ENCODE peak calls at places on chromosomes 2 and 18, in nine cellular contexts. One of them, this sample, is unnamed. For H3K4me1, the result is how much of the 10 kb centered on the place peaks cover.

GRCh38 chr2:118371500-118371899 is 283.2 kb downstream of the INSIG2 start:
- DNase-seq in colonic mucosa: no peak
- DNase-seq in left ventricle myocardium inferior: no peak
- DNase-seq in K562: peak
- DNase-seq in mammary epithelial cell: peak
- DNase-seq in right cardiac atrium: no peak
- DNase-seq in neuronal stem cell: peak
- DNase-seq in GM23248: peak
- DNase-seq in thoracic aorta: no peak
- DNase-seq in this sample: peak

GRCh38 chr2:37561615-37562569 is 109.5 kb downstream of the CDC42EP3 start:
- DNase-seq in colonic mucosa: no peak
- DNase-seq in left ventricle myocardium inferior: no peak
- DNase-seq in K562: peak
- DNase-seq in mammary epithelial cell: peak
- DNase-seq in right cardiac atrium: no peak
- DNase-seq in neuronal stem cell: no peak
- DNase-seq in GM23248: peak
- DNase-seq in thoracic aorta: no peak
- DNase-seq in this sample: no peak

GRCh38 chr2:167142554-167142953 is 254.3 kb downstream of the XIRP2 start:
- DNase-seq in colonic mucosa: no peak
- DNase-seq in left ventricle myocardium inferior: no peak
- DNase-seq in K562: no peak
- DNase-seq in mammary epithelial cell: no peak
- DNase-seq in right cardiac atrium: no peak
- DNase-seq in neuronal stem cell: no peak
- DNase-seq in GM23248: no peak
- DNase-seq in thoracic aorta: no peak
- DNase-seq in this sample: no peak

GRCh38 chr2:63071664-63072063 is 21.0 kb downstream of the OTX1 start:
- DNase-seq in colonic mucosa: no peak
- DNase-seq in left ventricle myocardium inferior: no peak
- DNase-seq in K562: no peak
- DNase-seq in mammary epithelial cell: no peak
- DNase-seq in right cardiac atrium: no peak
- DNase-seq in neuronal stem cell: no peak
- DNase-seq in GM23248: no peak
- DNase-seq in thoracic aorta: no peak
- DNase-seq in this sample: no peak

GRCh38 chr2:235896061-235896460 is 272.1 kb downstream of the GBX2 start:
- DNase-seq in colonic mucosa: no peak
- DNase-seq in left ventricle myocardium inferior: no peak
- DNase-seq in K562: no peak
- DNase-seq in mammary epithelial cell: no peak
- DNase-seq in right cardiac atrium: no peak
- DNase-seq in neuronal stem cell: no peak
- DNase-seq in GM23248: no peak
- DNase-seq in thoracic aorta: no peak
- DNase-seq in this sample: no peak

GRCh38 chr2:205273148-205273547 is 409.2 kb upstream of the NRP2 start:
- DNase-seq in colonic mucosa: no peak
- DNase-seq in left ventricle myocardium inferior: no peak
- DNase-seq in K562: no peak
- DNase-seq in mammary epithelial cell: no peak
- DNase-seq in right cardiac atrium: no peak
- DNase-seq in neuronal stem cell: peak
- DNase-seq in GM23248: no peak
- DNase-seq in thoracic aorta: no peak
- DNase-seq in this sample: no peak

GRCh38 chr2:77008925-77009706 is 513.1 kb downstream of the LRRTM4 start:
- DNase-seq in colonic mucosa: no peak
- DNase-seq in left ventricle myocardium inferior: no peak
- DNase-seq in K562: no peak
- DNase-seq in mammary epithelial cell: no peak
- DNase-seq in right cardiac atrium: no peak
- DNase-seq in neuronal stem cell: no peak
- DNase-seq in GM23248: peak
- DNase-seq in thoracic aorta: no peak
- DNase-seq in this sample: no peak

GRCh38 chr2:234773764-234774409 is 177.9 kb upstream of the SH3BP4 start:
- DNase-seq in colonic mucosa: no peak
- DNase-seq in left ventricle myocardium inferior: no peak
- DNase-seq in K562: no peak
- DNase-seq in mammary epithelial cell: no peak
- DNase-seq in right cardiac atrium: no peak
- DNase-seq in neuronal stem cell: no peak
- DNase-seq in GM23248: no peak
- DNase-seq in thoracic aorta: no peak
- DNase-seq in this sample: no peak

GRCh38 chr18:32607816-32608215 is 137.1 kb upstream of the GAREM1 start:
- DNase-seq in colonic mucosa: no peak
- DNase-seq in left ventricle myocardium inferior: no peak
- DNase-seq in K562: no peak
- DNase-seq in mammary epithelial cell: no peak
- DNase-seq in right cardiac atrium: no peak
- DNase-seq in neuronal stem cell: no peak
- DNase-seq in GM23248: no peak
- DNase-seq in thoracic aorta: no peak
- DNase-seq in this sample: no peak

GRCh38 chr18:25350561-25351201 is 1.3 kb downstream of the ZNF521 start:
- DNase-seq in colonic mucosa: peak
- DNase-seq in left ventricle myocardium inferior: peak
- DNase-seq in K562: no peak
- DNase-seq in mammary epithelial cell: peak
- DNase-seq in right cardiac atrium: peak
- DNase-seq in neuronal stem cell: peak
- DNase-seq in GM23248: peak
- DNase-seq in thoracic aorta: no peak
- DNase-seq in this sample: no peak

GRCh38 chr2:49289711-49290110 is 135.4 kb upstream of the FSHR start:
- DNase-seq in colonic mucosa: no peak
- DNase-seq in left ventricle myocardium inferior: no peak
- DNase-seq in K562: no peak
- DNase-seq in mammary epithelial cell: no peak
- DNase-seq in right cardiac atrium: no peak
- DNase-seq in neuronal stem cell: no peak
- DNase-seq in GM23248: no peak
- DNase-seq in thoracic aorta: no peak
- DNase-seq in this sample: no peak

GRCh38 chr2:175690113-175690716 is 311.9 kb downstream of the LNPK start:
- DNase-seq in colonic mucosa: peak
- DNase-seq in left ventricle myocardium inferior: no peak
- DNase-seq in K562: peak
- DNase-seq in mammary epithelial cell: peak
- DNase-seq in right cardiac atrium: no peak
- DNase-seq in neuronal stem cell: peak
- DNase-seq in GM23248: peak
- DNase-seq in thoracic aorta: no peak
- DNase-seq in this sample: peak

GRCh38 chr2:224929512-224929911 is 112.8 kb downstream of the DOCK10 start:
- DNase-seq in colonic mucosa: no peak
- DNase-seq in left ventricle myocardium inferior: no peak
- DNase-seq in K562: no peak
- DNase-seq in mammary epithelial cell: no peak
- DNase-seq in right cardiac atrium: no peak
- DNase-seq in neuronal stem cell: no peak
- DNase-seq in GM23248: no peak
- DNase-seq in thoracic aorta: no peak
- DNase-seq in this sample: no peak
- H3K4me1 ChIP-seq in colonic mucosa: under half
- H3K4me1 ChIP-seq in left ventricle myocardium inferior: under half
- H3K4me1 ChIP-seq in K562: under half
- H3K4me1 ChIP-seq in mammary epithelial cell: under half
- H3K4me1 ChIP-seq in right cardiac atrium: under half
- H3K4me1 ChIP-seq in neuronal stem cell: under half
- H3K4me1 ChIP-seq in GM23248: under half
- H3K4me1 ChIP-seq in thoracic aorta: half or more
- H3K4me1 ChIP-seq in this sample: under half

GRCh38 chr2:191618789-191619185 is 59.1 kb upstream of the NABP1 start:
- DNase-seq in colonic mucosa: no peak
- DNase-seq in left ventricle myocardium inferior: no peak
- DNase-seq in K562: no peak
- DNase-seq in mammary epithelial cell: no peak
- DNase-seq in right cardiac atrium: no peak
- DNase-seq in neuronal stem cell: no peak
- DNase-seq in GM23248: no peak
- DNase-seq in thoracic aorta: no peak
- DNase-seq in this sample: no peak
- H3K27ac ChIP-seq in colonic mucosa: no peak
- H3K27ac ChIP-seq in left ventricle myocardium inferior: no peak
- H3K27ac ChIP-seq in K562: no peak
- H3K27ac ChIP-seq in mammary epithelial cell: no peak
- H3K27ac ChIP-seq in right cardiac atrium: no peak
- H3K27ac ChIP-seq in neuronal stem cell: no peak
- H3K27ac ChIP-seq in GM23248: no peak
- H3K27ac ChIP-seq in thoracic aorta: no peak
- H3K27ac ChIP-seq in this sample: no peak

GRCh38 chr18:57432765-57433400 is 2.3 kb upstream of the ONECUT2 start:
- DNase-seq in colonic mucosa: no peak
- DNase-seq in left ventricle myocardium inferior: no peak
- DNase-seq in K562: no peak
- DNase-seq in mammary epithelial cell: no peak
- DNase-seq in right cardiac atrium: no peak
- DNase-seq in neuronal stem cell: no peak
- DNase-seq in GM23248: no peak
- DNase-seq in thoracic aorta: no peak
- DNase-seq in this sample: no peak
- H3K4me3 ChIP-seq in colonic mucosa: no peak
- H3K4me3 ChIP-seq in left ventricle myocardium inferior: no peak
- H3K4me3 ChIP-seq in K562: no peak
- H3K4me3 ChIP-seq in mammary epithelial cell: no peak
- H3K4me3 ChIP-seq in right cardiac atrium: no peak
- H3K4me3 ChIP-seq in neuronal stem cell: no peak
- H3K4me3 ChIP-seq in GM23248: no peak
- H3K4me3 ChIP-seq in thoracic aorta: no peak
- H3K4me3 ChIP-seq in this sample: no peak

GRCh38 chr2:23500836-23501235 is 115.9 kb downstream of the KLHL29 start:
- DNase-seq in colonic mucosa: no peak
- DNase-seq in left ventricle myocardium inferior: no peak
- DNase-seq in K562: no peak
- DNase-seq in mammary epithelial cell: no peak
- DNase-seq in right cardiac atrium: no peak
- DNase-seq in neuronal stem cell: no peak
- DNase-seq in GM23248: no peak
- DNase-seq in thoracic aorta: no peak
- DNase-seq in this sample: no peak
- H3K4me1 ChIP-seq in colonic mucosa: under half
- H3K4me1 ChIP-seq in left ventricle myocardium inferior: under half
- H3K4me1 ChIP-seq in K562: under half
- H3K4me1 ChIP-seq in mammary epithelial cell: half or more
- H3K4me1 ChIP-seq in right cardiac atrium: under half
- H3K4me1 ChIP-seq in neuronal stem cell: under half
- H3K4me1 ChIP-seq in GM23248: under half
- H3K4me1 ChIP-seq in thoracic aorta: half or more
- H3K4me1 ChIP-seq in this sample: under half

GRCh38 chr2:121281107-121281506 is 3.9 kb downstream of the TFCP2L1 start:
- DNase-seq in colonic mucosa: no peak
- DNase-seq in left ventricle myocardium inferior: no peak
- DNase-seq in K562: no peak
- DNase-seq in mammary epithelial cell: no peak
- DNase-seq in right cardiac atrium: no peak
- DNase-seq in neuronal stem cell: no peak
- DNase-seq in GM23248: no peak
- DNase-seq in thoracic aorta: no peak
- DNase-seq in this sample: no peak

GRCh38 chr2:121279476-121279875 is 5.5 kb downstream of the TFCP2L1 start:
- DNase-seq in colonic mucosa: no peak
- DNase-seq in left ventricle myocardium inferior: no peak
- DNase-seq in K562: no peak
- DNase-seq in mammary epithelial cell: no peak
- DNase-seq in right cardiac atrium: no peak
- DNase-seq in neuronal stem cell: no peak
- DNase-seq in GM23248: no peak
- DNase-seq in thoracic aorta: no peak
- DNase-seq in this sample: no peak

GRCh38 chr2:121283670-121284245 is 1.2 kb downstream of the TFCP2L1 start:
- DNase-seq in colonic mucosa: peak
- DNase-seq in left ventricle myocardium inferior: no peak
- DNase-seq in K562: no peak
- DNase-seq in mammary epithelial cell: peak
- DNase-seq in right cardiac atrium: no peak
- DNase-seq in neuronal stem cell: no peak
- DNase-seq in GM23248: peak
- DNase-seq in thoracic aorta: no peak
- DNase-seq in this sample: no peak

GRCh38 chr2:121282800-121283382 is 2.1 kb downstream of the TFCP2L1 start:
- DNase-seq in colonic mucosa: peak
- DNase-seq in left ventricle myocardium inferior: no peak
- DNase-seq in K562: no peak
- DNase-seq in mammary epithelial cell: no peak
- DNase-seq in right cardiac atrium: no peak
- DNase-seq in neuronal stem cell: no peak
- DNase-seq in GM23248: no peak
- DNase-seq in thoracic aorta: no peak
- DNase-seq in this sample: no peak

DNA sequence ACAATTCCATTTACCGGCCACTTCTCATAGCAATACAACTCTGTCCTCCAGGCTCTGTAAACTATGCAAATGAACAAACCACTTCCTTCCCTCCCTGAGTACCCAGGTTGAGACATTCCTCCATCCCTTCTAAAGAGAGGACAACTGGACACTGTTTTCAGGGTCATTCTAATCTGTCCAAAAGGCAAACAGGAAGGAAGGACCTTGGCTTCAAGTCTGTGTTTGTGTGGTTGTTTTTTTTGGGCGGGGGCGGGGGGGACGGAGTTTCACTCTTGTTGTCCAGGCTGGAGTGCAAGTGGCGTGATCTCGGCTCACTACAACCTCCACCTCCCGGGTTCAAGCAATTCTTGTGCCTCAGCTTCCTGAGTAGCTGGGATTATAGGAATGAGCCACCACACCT is 3.3 kb downstream of the TFCP2L1 start:
- DNase-seq in colonic mucosa: no peak
- DNase-seq in left ventricle myocardium inferior: no peak
- DNase-seq in K562: no peak
- DNase-seq in mammary epithelial cell: no peak
- DNase-seq in right cardiac atrium: no peak
- DNase-seq in neuronal stem cell: no peak
- DNase-seq in GM23248: no peak
- DNase-seq in thoracic aorta: no peak
- DNase-seq in this sample: no peak
- H3K27ac ChIP-seq in colonic mucosa: no peak
- H3K27ac ChIP-seq in left ventricle myocardium inferior: no peak
- H3K27ac ChIP-seq in K562: no peak
- H3K27ac ChIP-seq in mammary epithelial cell: no peak
- H3K27ac ChIP-seq in right cardiac atrium: no peak
- H3K27ac ChIP-seq in neuronal stem cell: no peak
- H3K27ac ChIP-seq in GM23248: no peak
- H3K27ac ChIP-seq in thoracic aorta: no peak
- H3K27ac ChIP-seq in this sample: no peak

DNA sequence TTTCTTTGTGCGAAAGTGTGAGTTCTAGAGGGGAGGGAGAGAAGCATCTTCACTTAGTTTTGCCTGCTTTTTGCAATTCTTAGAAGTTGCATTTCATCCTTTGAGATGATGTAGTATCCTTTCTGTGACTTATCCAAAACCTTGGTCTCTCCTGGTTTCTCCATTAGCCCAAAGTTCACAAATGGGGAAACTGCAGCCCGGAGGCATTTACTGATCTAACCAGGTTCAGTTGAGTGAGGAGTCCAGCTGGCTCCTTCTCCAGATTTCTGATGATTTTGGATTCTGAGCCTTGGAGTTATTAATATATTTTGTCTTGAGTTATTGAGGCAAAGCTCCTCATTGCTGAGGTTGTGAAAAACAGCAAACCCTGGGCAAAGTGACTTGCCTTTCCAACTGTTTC is 1.6 kb downstream of the SLC1A4 start:
- DNase-seq in colonic mucosa: no peak
- DNase-seq in left ventricle myocardium inferior: no peak
- DNase-seq in K562: no peak
- DNase-seq in mammary epithelial cell: no peak
- DNase-seq in right cardiac atrium: no peak
- DNase-seq in neuronal stem cell: no peak
- DNase-seq in GM23248: peak
- DNase-seq in thoracic aorta: no peak
- DNase-seq in this sample: no peak
- H3K4me3 ChIP-seq in colonic mucosa: peak
- H3K4me3 ChIP-seq in left ventricle myocardium inferior: peak
- H3K4me3 ChIP-seq in K562: peak
- H3K4me3 ChIP-seq in mammary epithelial cell: no peak
- H3K4me3 ChIP-seq in right cardiac atrium: no peak
- H3K4me3 ChIP-seq in neuronal stem cell: no peak
- H3K4me3 ChIP-seq in GM23248: peak
- H3K4me3 ChIP-seq in thoracic aorta: peak
- H3K4me3 ChIP-seq in this sample: no peak

This sample was measured in iPS DF 6.9.